ENCODE peak calls at places on chromosomes 7 and 10, in nine cellular contexts. A, O, P, Z, W, K, D, B and C are unnamed samples.

GRCh38 chr7:137674551-137675409 is 172.0 kb downstream of the DGKI start:
- DNase-seq in Z (no peak), D (no peak), W (no peak), P (no peak), B (no peak), A (no peak), O (no peak), K (no peak), C (no peak)

GRCh38 chr7:106657085-106657991 is 3.6 kb downstream of the CCDC71L start:
- DNase-seq in Z (no peak), B (peak), D (no peak), A (no peak), P (no peak), K (no peak), W (peak), O (no peak), C (no peak)

GRCh38 chr10:112951349-112952281 is 1.6 kb downstream of the TCF7L2 start:
- DNase-seq in A (no peak), B (peak), D (peak), O (peak), W (peak), P (no peak), K (peak), Z (peak), C (peak)

GRCh38 chr10:85565381-85565780 is 801.2 kb downstream of the GRID1 start:
- DNase-seq in W (no peak), P (no peak), K (no peak), B (no peak), A (no peak), Z (no peak), D (no peak), O (no peak), C (no peak)

GRCh38 chr10:34664706-34665105 is 150.4 kb downstream of the PARD3 start:
- DNase-seq in A (no peak), Z (no peak), K (no peak), B (no peak), D (no peak), P (no peak), O (no peak), W (no peak), C (no peak)

GRCh38 chr7:117091721-117092120 is 138.4 kb downstream of the ST7 start:
- DNase-seq in P (no peak), W (no peak), A (no peak), B (no peak), K (no peak), O (no peak), Z (no peak), D (no peak), C (peak)

GRCh38 chr7:41921453-41921912 is 218.6 kb upstream of the INHBA start:
- DNase-seq in K (no peak), O (no peak), Z (no peak), A (no peak), P (no peak), W (peak), B (no peak), D (no peak), C (peak)

GRCh38 chr7:111198255-111198654 is 107.3 kb downstream of the LRRN3 start:
- DNase-seq in Z (no peak), D (no peak), K (no peak), O (no peak), A (peak), P (peak), B (peak), W (peak), C (peak)

GRCh38 chr10:52865213-52865612 is 92.6 kb upstream of the MBL2 start:
- DNase-seq in O (no peak), D (no peak), W (no peak), A (no peak), P (no peak), K (no peak), Z (no peak), B (no peak), C (no peak)